ENCODE peak calls at places on chromosomes 6 and 20, in five cellular contexts. D is cardiac muscle cell, T is mucosa of descending colon, A is fibroblast of lung, B is endothelial cell. P is an unnamed sample.

GRCh38 chr20:38579219-38579618 is 1.8 kb upstream of the ADIG start:
- DNase-seq in T (no peak), B (no peak), A (no peak), D (no peak), P (no peak)

GRCh38 chr20:50513169-50514034 is 3.2 kb downstream of the PTPN1 start:
- DNase-seq in A (peak; percentile 70), T (no peak), B (no peak), D (peak; percentile 67), P (peak; percentile 70)

GRCh38 chr20:8587810-8588209 is 455.7 kb downstream of the PLCB1 start:
- DNase-seq in B (no peak), D (no peak), A (no peak), T (no peak), P (no peak)

GRCh38 chr6:19024737-19025136 is 637.6 kb downstream of the RNF144B start:
- DNase-seq in D (peak; percentile 54), B (peak; percentile 52), A (peak; percentile 37), T (peak; percentile 21), P (peak; percentile 11)

GRCh38 chr6:102764317-102764716 is 1370.8 kb downstream of the GRIK2 start:
- DNase-seq in B (no peak), A (no peak), T (no peak), D (no peak), P (no peak)

GRCh38 chr6:52642381-52642780 is 28.5 kb upstream of the TMEM14A start:
- DNase-seq in A (no peak), T (no peak), D (no peak), B (no peak), P (no peak)

GRCh38 chr6:903746-904145 is 210.8 kb upstream of the EXOC2 start:
- DNase-seq in B (no peak), A (peak; percentile 72), T (no peak), D (no peak), P (no peak)

GRCh38 chr6:84358581-84358980 is 131.1 kb upstream of the CEP162 start:
- DNase-seq in A (no peak), T (no peak), B (no peak), D (no peak), P (no peak)

GRCh38 chr6:1597924-1598323 is 11.8 kb upstream of the FOXC1 start:
- DNase-seq in A (peak; percentile 84), B (no peak), D (peak; percentile 78), T (no peak), P (peak; percentile 58)

GRCh38 chr20:63232235-63233060 is 3.3 kb upstream of the BIRC7 start:
- DNase-seq in D (peak; percentile 87), T (no peak), A (peak; percentile 93), B (no peak), P (peak; percentile 98)
- TF ChIP-seq CTCF in D (no peak), T (no peak), A (no peak), B (no peak), P (no peak)

DNA sequence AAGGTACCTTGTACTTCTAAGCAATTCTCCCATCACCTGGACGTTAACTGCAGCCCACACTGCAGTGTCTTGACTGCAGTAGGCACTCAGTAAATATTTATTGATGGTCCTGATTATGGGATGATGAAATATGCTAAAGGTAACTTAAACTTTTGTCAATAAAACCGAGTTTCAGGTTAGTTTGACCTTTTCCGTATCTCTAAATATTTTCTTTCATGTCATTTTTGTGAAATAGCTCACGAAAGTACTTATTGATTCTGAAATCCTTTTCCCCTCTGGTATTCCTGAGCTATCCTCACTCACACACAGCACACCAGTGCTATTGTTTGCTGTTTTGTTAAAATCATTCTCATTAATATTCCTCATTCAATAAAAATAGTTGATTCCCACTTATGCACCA is 149.4 kb upstream of the ESR1 start:
- DNase-seq in A (no peak), B (no peak), T (no peak), D (no peak), P (no peak)
- TF ChIP-seq CTCF in A (no peak), B (no peak), T (no peak), D (no peak), P (no peak)

GRCh38 chr6:112879920-112880413 is 532.8 kb downstream of the RFPL4B start:
- DNase-seq in A (no peak), B (no peak), D (peak; percentile 39), T (peak; percentile 41), P (no peak)
- TF ChIP-seq CTCF in A (no peak), B (no peak), D (peak; percentile 5), T (no peak), P (no peak)

GRCh38 chr6:57265755-57266221 is 43.7 kb upstream of the RAB23 start:
- DNase-seq in B (no peak), A (peak; percentile 80), D (peak; percentile 27), T (no peak), P (peak; percentile 58)

GRCh38 chr6:57262901-57263694 is 41.0 kb upstream of the RAB23 start:
- DNase-seq in A (peak; percentile 97), T (no peak), D (peak; percentile 95), B (no peak), P (peak; percentile 87)

GRCh38 chr6:57267586-57268293 is 45.6 kb upstream of the RAB23 start:
- DNase-seq in B (peak; percentile 34), T (peak; percentile 78), A (peak; percentile 99), D (peak; percentile 97), P (peak; percentile 99)

GRCh38 chr6:57262491-57262890 is 40.4 kb upstream of the RAB23 start:
- DNase-seq in A (peak; percentile 78), D (no peak), T (peak; percentile 51), B (no peak), P (peak; percentile 73)

DNA sequence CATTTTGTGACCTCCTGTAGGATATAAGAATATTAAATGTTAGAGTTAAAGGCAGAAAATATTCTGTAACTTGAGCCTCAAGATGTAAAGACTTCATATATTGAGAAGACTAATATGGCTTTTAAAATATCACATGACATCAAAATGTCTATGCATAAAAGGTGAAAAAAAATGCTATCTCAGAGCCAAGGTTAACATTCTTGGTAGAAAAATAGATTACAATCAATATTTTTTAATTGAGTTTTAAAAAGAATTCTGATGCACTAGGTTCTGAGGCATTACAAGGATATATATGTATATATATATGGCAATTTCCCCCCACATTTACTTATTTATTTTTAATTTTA is 46.2 kb upstream of the RAB23 start:
- DNase-seq in D (no peak), T (no peak), A (no peak), B (no peak), P (no peak)
- TF ChIP-seq CTCF in D (no peak), T (no peak), A (no peak), B (no peak), P (no peak)

P was measured in fibroblast of villous mesenchyme.